ENCODE peak calls at places on chromosomes 7 and 10, in seven cellular contexts. Z is dorsolateral prefrontal cortex; N is MM.1S; S is body of pancreas; Y is CD8-positive, alpha-beta memory T cell; L is PC-3; C is A673. J is an unnamed sample.

GRCh38 chr7:93717217-93717900 is 142.8 kb upstream of the CALCR start:
- DNase-seq in Z (no peak), N (no peak), S (no peak), Y (no peak), L (peak; percentile 45), C (no peak), J (no peak)

GRCh38 chr7:40969641-40970040 is 733.2 kb downstream of the INHBA start:
- DNase-seq in Z (no peak), N (no peak), S (no peak), Y (no peak), L (no peak), C (no peak), J (no peak)

GRCh38 chr10:122505011-122505410 is 43.7 kb downstream of the HTRA1 start:
- DNase-seq in Z (no peak), N (no peak), S (no peak), Y (no peak), L (no peak), C (no peak), J (no peak)

GRCh38 chr10:126839094-126839761 is 66.0 kb upstream of the DOCK1 start:
- DNase-seq in Z (peak; percentile 91), N (no peak), S (peak; percentile 95), Y (no peak), L (no peak), C (peak; percentile 18), J (no peak)

GRCh38 chr10:78981257-78981969 is 87.4 kb upstream of the ZMIZ1 start:
- DNase-seq in Z (no peak), N (peak; percentile 63), S (no peak), Y (no peak), L (no peak), C (no peak), J (no peak)

GRCh38 chr10:115909037-115909436 is 364.0 kb downstream of the GFRA1 start:
- DNase-seq in Z (no peak), N (no peak), S (no peak), Y (no peak), L (no peak), C (no peak), J (no peak)

GRCh38 chr10:35127289-35127891 is 744 bp downstream of the CREM start:
- DNase-seq in Z (peak; percentile 41), N (peak; percentile 53), S (peak; percentile 61), Y (no peak), L (peak; percentile 82), C (no peak), J (peak; percentile 82)

GRCh38 chr10:97031459-97031858 is 154.3 kb downstream of the SLIT1 start:
- DNase-seq in Z (no peak), N (no peak), S (no peak), Y (no peak), L (no peak), C (no peak), J (no peak)

GRCh38 chr10:117374506-117375359 is 507 bp downstream of the PDZD8 start:
- DNase-seq in Z (peak; percentile 24), N (peak; percentile 45), S (peak; percentile 31), Y (peak; percentile 34), L (peak; percentile 19), C (peak; percentile 70), J (no peak)

GRCh38 chr10:30558411-30558810 is 71.1 kb downstream of the LYZL2 start:
- DNase-seq in Z (no peak), N (no peak), S (no peak), Y (no peak), L (no peak), C (no peak), J (no peak)
- H3K27ac ChIP-seq in Z (no peak overlapping the region), N (no peak overlapping the region), S (no peak overlapping the region), Y (no peak overlapping the region), L (no peak overlapping the region), C (no peak overlapping the region), J (no peak overlapping the region)

DNA sequence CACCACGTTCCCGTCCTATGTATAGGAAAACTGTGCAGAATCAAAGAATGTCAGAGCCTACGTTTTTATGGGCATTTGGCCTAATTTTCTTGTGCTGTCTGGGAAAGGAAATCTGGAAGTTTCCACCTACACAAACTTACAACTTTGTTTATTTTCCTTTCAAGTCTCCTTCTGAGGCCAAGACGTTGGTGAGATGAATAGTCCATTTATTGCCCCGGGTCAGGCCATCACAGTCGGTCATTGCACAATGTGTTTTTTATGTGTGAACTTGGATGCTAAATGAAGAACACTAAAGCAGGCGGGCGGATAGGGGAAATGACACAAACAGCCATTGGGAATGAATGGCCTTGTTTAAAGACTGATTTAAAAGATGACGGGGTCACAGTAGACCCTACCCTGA is 38.6 kb downstream of the TRIL start:
- DNase-seq in Z (peak; percentile 38), N (no peak), S (no peak), Y (no peak), L (no peak), C (no peak), J (no peak)
- H3K27me3 ChIP-seq in Z (no peaks in the 10 kb centered on the region), N (no peaks in the 10 kb centered on the region), S (no peaks in the 10 kb centered on the region), Y (no peaks in the 10 kb centered on the region), L (no peaks in the 10 kb centered on the region), C (no peaks in the 10 kb centered on the region), J (no peaks in the 10 kb centered on the region)

GRCh38 chr7:75996476-75996875 is 2.1 kb upstream of the TMEM120A start:
- DNase-seq in Z (no peak), N (no peak), S (no peak), Y (no peak), L (no peak), C (no peak), J (no peak)

GRCh38 chr7:75995996-75996395 is 1.6 kb upstream of the TMEM120A start:
- DNase-seq in Z (no peak), N (no peak), S (no peak), Y (no peak), L (no peak), C (no peak), J (no peak)

GRCh38 chr7:75995052-75995471 is 667 bp upstream of the TMEM120A start:
- DNase-seq in Z (no peak), N (no peak), S (no peak), Y (no peak), L (no peak), C (no peak), J (peak; percentile 65)

GRCh38 chr7:75993689-75994387 is 557 bp downstream of the TMEM120A start:
- DNase-seq in Z (no peak), N (no peak), S (peak; percentile 72), Y (peak; percentile 18), L (peak; percentile 31), C (peak; percentile 55), J (peak; percentile 93)

DNA sequence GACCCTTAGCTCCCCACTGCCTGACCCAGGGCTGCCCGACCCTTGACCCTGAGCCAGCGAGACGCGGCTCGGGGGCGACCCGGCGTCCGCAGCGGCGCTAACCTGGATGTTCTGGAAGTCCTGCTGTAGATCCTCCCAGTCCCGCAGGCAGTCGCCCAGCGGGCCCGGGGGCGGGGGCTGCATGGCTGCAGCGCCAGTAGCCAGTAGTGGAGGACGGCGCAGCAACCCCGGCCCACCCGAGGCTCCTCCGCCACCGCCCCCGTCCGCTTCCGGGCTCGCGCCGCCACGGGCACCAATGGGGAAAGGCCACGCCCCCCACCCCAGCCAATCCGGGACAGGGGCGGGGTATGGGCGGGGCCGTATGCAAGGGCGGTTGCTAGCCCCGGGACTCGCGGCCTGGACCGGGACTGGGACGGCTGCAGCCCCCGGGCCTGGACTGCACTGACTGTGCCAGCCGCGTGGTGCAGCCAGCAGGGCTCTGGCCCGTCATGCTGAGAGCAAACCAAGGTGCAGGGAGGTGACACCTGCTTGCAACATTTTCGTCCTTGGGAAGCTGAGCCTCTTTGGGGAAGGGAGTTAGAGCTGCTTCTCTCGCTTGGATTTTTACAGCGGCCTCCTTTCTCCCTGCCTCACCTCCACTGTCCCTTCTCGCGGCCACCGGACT is at the start of gene TMEM120A:
- DNase-seq in Z (peak; percentile 87), N (peak; percentile 89), S (peak; percentile 96), Y (peak; percentile 92), L (peak; percentile 93), C (peak; percentile 95), J (peak; percentile 84)
- H3K27ac ChIP-seq in Z (peak within 1 kb of the TSS; percentile 92), N (no peak within 1 kb of the TSS), S (peak within 1 kb of the TSS; percentile 90), Y (peak within 1 kb of the TSS; percentile 61), L (no peak within 1 kb of the TSS), C (peak within 1 kb of the TSS; percentile 77), J (peak within 1 kb of the TSS; percentile 100)

GRCh38 chr10:89207181-89207800 is at the start of gene CH25H:
- DNase-seq in Z (peak; percentile 91), N (peak; percentile 7), S (peak; percentile 66), Y (peak; percentile 31), L (peak; percentile 14), C (peak; percentile 87), J (peak; percentile 89)
- H3K27me3 ChIP-seq in Z (no peaks in the 10 kb centered on the region), N (peaks cover 12% of the 10 kb centered on the region), S (no peaks in the 10 kb centered on the region), Y (peaks cover 19% of the 10 kb centered on the region), L (no peaks in the 10 kb centered on the region), C (no peaks in the 10 kb centered on the region), J (peaks cover 4% of the 10 kb centered on the region)

DNA sequence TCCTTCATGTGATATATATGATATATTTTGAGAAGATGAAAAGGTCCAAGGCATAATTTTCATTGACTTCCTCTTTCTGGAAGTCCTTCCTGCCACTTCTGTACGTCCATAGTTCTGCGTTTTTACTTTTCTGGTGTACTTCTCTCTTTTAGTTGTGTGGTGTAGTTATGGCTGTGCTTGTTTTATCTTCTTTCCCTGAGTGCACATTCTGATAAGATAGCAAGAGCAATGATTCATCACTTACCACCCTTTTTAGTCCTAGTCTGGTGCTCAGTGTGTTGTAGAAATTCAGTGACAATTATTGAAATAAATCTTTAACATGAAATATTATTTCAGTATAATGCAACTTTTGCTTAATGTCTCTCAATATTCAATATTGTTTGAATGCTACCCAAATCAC is 231.4 kb upstream of the FERD3L start:
- DNase-seq in Z (no peak), N (no peak), S (no peak), Y (no peak), L (no peak), C (no peak), J (no peak)
- H3K27ac ChIP-seq in Z (no peak overlapping the region), N (no peak overlapping the region), S (no peak overlapping the region), Y (no peak overlapping the region), L (no peak overlapping the region), C (no peak overlapping the region), J (no peak overlapping the region)

DNA sequence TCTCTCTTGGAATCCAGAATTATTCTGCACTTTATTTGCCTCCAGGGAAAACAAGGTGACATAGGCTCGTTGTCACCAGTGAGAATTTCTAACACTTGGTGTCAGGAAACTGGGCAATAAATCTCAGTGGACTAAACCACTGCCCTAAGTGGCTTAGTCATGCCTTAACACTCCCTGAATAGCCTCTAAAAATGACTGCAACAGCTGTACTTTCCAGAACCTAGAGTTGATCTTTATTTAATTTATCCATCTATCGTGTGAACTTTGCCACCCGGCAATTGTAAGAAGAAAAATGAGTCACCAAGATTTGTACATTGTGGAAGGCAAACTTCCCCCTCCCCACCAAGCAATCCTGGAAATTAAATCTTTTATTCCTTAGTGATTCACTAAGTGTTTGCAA is 47.1 kb downstream of the NXPH1 start:
- DNase-seq in Z (no peak), N (no peak), S (no peak), Y (no peak), L (no peak), C (no peak), J (no peak)
- H3K27me3 ChIP-seq in Z (no peaks in the 10 kb centered on the region), N (no peaks in the 10 kb centered on the region), S (no peaks in the 10 kb centered on the region), Y (no peaks in the 10 kb centered on the region), L (no peaks in the 10 kb centered on the region), C (no peaks in the 10 kb centered on the region), J (no peaks in the 10 kb centered on the region)